ENCODE peak calls at places on chromosomes 6 and 20, in four cellular contexts. One of them, this sample, is unnamed.

GRCh38 chr6:2900821-2901644 is 2.1 kb downstream of the SERPINB9 start:
- DNase-seq in HepG2: no peak
- DNase-seq in K562: no peak
- DNase-seq in GM12878: no peak
- DNase-seq in this sample: no peak

GRCh38 chr6:82246802-82247633 is 526 bp downstream of the IBTK start:
- DNase-seq in HepG2: peak
- DNase-seq in GM12878: no peak
- DNase-seq in K562: peak
- DNase-seq in this sample: peak

GRCh38 chr20:50413088-50413500 is 97.1 kb upstream of the PTPN1 start:
- DNase-seq in HepG2: peak
- DNase-seq in K562: no peak
- DNase-seq in GM12878: no peak
- DNase-seq in this sample: no peak

GRCh38 chr20:9555781-9556180 is 41.4 kb downstream of the LAMP5 start:
- DNase-seq in GM12878: no peak
- DNase-seq in K562: no peak
- DNase-seq in HepG2: no peak
- DNase-seq in this sample: no peak

GRCh38 chr6:156164701-156165454 is 612.3 kb upstream of the ARID1B start:
- DNase-seq in K562: no peak
- DNase-seq in HepG2: no peak
- DNase-seq in GM12878: no peak
- DNase-seq in this sample: no peak

GRCh38 chr20:1934578-1935573 is 39.7 kb downstream of the SIRPA start:
- DNase-seq in K562: no peak
- DNase-seq in GM12878: no peak
- DNase-seq in HepG2: no peak
- DNase-seq in this sample: no peak

GRCh38 chr6:154434662-154435061 is 75.8 kb downstream of the CNKSR3 start:
- DNase-seq in K562: no peak
- DNase-seq in GM12878: no peak
- DNase-seq in HepG2: no peak
- DNase-seq in this sample: no peak

GRCh38 chr6:9540534-9541126 is 874.2 kb downstream of the TFAP2A start:
- DNase-seq in K562: peak
- DNase-seq in GM12878: no peak
- DNase-seq in HepG2: peak
- DNase-seq in this sample: peak

GRCh38 chr20:61502433-61502832 is 250.4 kb downstream of the CDH4 start:
- DNase-seq in GM12878: no peak
- DNase-seq in HepG2: no peak
- DNase-seq in K562: no peak
- DNase-seq in this sample: no peak

GRCh38 chr20:1528811-1529210 is 28.7 kb downstream of the SIRPD start:
- DNase-seq in HepG2: no peak
- DNase-seq in K562: no peak
- DNase-seq in GM12878: no peak
- DNase-seq in this sample: no peak

GRCh38 chr20:60283281-60283680 is 325.1 kb downstream of the CDH26 start:
- DNase-seq in GM12878: no peak
- DNase-seq in HepG2: no peak
- DNase-seq in K562: no peak
- DNase-seq in this sample: no peak
- TF ChIP-seq FOXM1 in GM12878: no peak
- TF ChIP-seq FOXM1 in HepG2: no peak
- TF ChIP-seq FOXM1 in K562: no peak
- TF ChIP-seq FOXM1 in this sample: no peak

DNA sequence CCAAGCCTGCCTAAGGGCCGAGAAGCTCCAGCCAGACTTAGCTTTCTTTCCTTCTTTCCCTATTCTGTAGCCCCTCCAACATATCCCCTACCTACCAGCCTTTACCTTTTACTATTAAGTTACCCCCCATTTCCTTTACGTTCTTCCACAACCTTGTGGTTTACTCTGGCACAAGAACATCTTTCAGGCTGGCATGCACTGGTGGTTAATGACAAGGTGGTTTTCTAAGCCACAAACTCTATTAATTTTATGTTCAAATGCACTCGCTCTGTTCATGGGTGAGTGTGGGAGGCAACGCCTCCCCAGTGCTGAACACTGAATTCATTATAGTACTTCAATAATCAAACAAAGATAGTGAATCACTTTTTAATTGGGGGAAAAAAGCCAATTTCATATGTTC is 64.4 kb downstream of the TRERF1 start:
- DNase-seq in HepG2: no peak
- DNase-seq in K562: no peak
- DNase-seq in GM12878: no peak
- DNase-seq in this sample: no peak
- TF ChIP-seq FOXK2 in HepG2: no peak
- TF ChIP-seq FOXK2 in K562: no peak
- TF ChIP-seq FOXK2 in GM12878: no peak
- TF ChIP-seq FOXK2 in this sample: no peak

GRCh38 chr6:18509871-18510643 is 122.9 kb downstream of the RNF144B start:
- DNase-seq in GM12878: no peak
- DNase-seq in K562: no peak
- DNase-seq in HepG2: no peak
- DNase-seq in this sample: no peak
- TF ChIP-seq FOXM1 in GM12878: no peak
- TF ChIP-seq FOXM1 in K562: no peak
- TF ChIP-seq FOXM1 in HepG2: no peak
- TF ChIP-seq FOXM1 in this sample: no peak

GRCh38 chr20:32960222-32960518 is 44.1 kb downstream of the SUN5 start:
- DNase-seq in K562: no peak
- DNase-seq in HepG2: no peak
- DNase-seq in GM12878: no peak
- DNase-seq in this sample: peak

GRCh38 chr20:32963176-32963575 is 41.1 kb downstream of the SUN5 start:
- DNase-seq in HepG2: no peak
- DNase-seq in K562: no peak
- DNase-seq in GM12878: no peak
- DNase-seq in this sample: no peak

GRCh38 chr20:32959351-32960221 is 44.6 kb downstream of the SUN5 start:
- DNase-seq in K562: peak
- DNase-seq in GM12878: no peak
- DNase-seq in HepG2: no peak
- DNase-seq in this sample: peak

GRCh38 chr20:32960849-32961731 is 43.1 kb downstream of the SUN5 start:
- DNase-seq in K562: no peak
- DNase-seq in HepG2: no peak
- DNase-seq in GM12878: no peak
- DNase-seq in this sample: peak

DNA sequence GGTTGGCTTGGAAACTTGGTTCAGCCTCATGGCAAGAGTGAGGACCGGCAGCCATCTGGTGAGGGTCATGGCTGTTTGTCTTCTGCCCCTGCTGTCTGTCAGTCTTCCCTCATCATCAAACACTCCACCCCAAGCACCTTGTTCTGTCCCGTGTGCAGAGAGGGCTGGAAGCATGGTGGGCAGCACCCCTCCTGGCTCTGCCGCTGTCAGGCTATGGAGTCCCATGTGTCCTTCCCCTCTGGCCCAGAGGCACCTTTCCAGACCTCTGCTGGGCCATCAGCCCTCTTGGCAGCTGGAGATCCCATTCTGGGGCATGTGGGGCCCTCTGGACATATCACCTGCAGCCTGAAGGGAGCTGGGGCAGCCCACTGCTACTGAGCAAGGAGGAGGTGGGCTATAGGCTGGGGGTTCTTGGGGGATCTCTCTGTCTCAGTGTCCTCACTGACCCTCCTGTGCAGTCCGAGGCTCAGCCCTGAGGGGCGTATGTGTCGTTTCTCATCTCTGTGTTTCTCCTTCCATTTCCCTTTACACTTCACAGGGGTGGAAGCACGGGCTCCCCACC is 42.2 kb downstream of the SUN5 start:
- DNase-seq in GM12878: no peak
- DNase-seq in HepG2: no peak
- DNase-seq in K562: no peak
- DNase-seq in this sample: peak
- TF ChIP-seq FOXK2 in GM12878: no peak
- TF ChIP-seq FOXK2 in HepG2: no peak
- TF ChIP-seq FOXK2 in K562: no peak
- TF ChIP-seq FOXK2 in this sample: no peak

GRCh38 chr6:149921361-149921760 is 1.6 kb downstream of the RAET1G start:
- DNase-seq in K562: no peak
- DNase-seq in GM12878: no peak
- DNase-seq in HepG2: no peak
- DNase-seq in this sample: no peak

GRCh38 chr6:149918151-149918905 is 4.6 kb downstream of the RAET1G start:
- DNase-seq in GM12878: no peak
- DNase-seq in K562: no peak
- DNase-seq in HepG2: no peak
- DNase-seq in this sample: no peak

GRCh38 chr6:149917679-149918078 is 5.2 kb downstream of the RAET1G start:
- DNase-seq in HepG2: no peak
- DNase-seq in K562: no peak
- DNase-seq in GM12878: no peak
- DNase-seq in this sample: no peak

GRCh38 chr6:149922642-149923326 is at the start of gene RAET1G:
- DNase-seq in GM12878: no peak
- DNase-seq in K562: peak
- DNase-seq in HepG2: peak
- DNase-seq in this sample: peak

GRCh38 chr6:149919834-149920225 is 3.1 kb downstream of the RAET1G start:
- DNase-seq in K562: no peak
- DNase-seq in HepG2: no peak
- DNase-seq in GM12878: no peak
- DNase-seq in this sample: no peak
- TF ChIP-seq FOXM1 in K562: no peak
- TF ChIP-seq FOXM1 in HepG2: no peak
- TF ChIP-seq FOXM1 in GM12878: no peak
- TF ChIP-seq FOXM1 in this sample: no peak

This sample was measured in HEK293T.